ENCODE peak calls at places on chromosomes 3 and 15, in seven cellular contexts. J is SHP77; I is stimulated activated CD8-positive, alpha-beta memory T cell treated with anti-CD3 and anti-CD28 coated beads, Interleukin-15, amount 100 ng/mL, for 48 hours; F is LoVo; B is kidney; Q is cardiac fibroblast; V is stomach. Y is an unnamed sample.

GRCh38 chr15:84081391-84082168 is 154.0 kb upstream of the GOLGA6L4 start:
- DNase-seq in Q (no peak), J (no peak), I (no peak), V (no peak), F (no peak), B (no peak), Y (peak)

GRCh38 chr3:121545049-121545563 is 682 bp downstream of the POLQ start:
- DNase-seq in F (no peak), Q (no peak), B (no peak), J (no peak), V (no peak), I (no peak), Y (no peak)

GRCh38 chr15:77033729-77034619 is 36.9 kb downstream of the TSPAN3 start:
- DNase-seq in J (no peak), I (no peak), V (peak), B (peak), Q (no peak), F (no peak), Y (no peak)

GRCh38 chr3:38493019-38493418 is 3.1 kb upstream of the EXOG start:
- DNase-seq in I (no peak), F (no peak), Q (peak), V (no peak), B (no peak), J (no peak), Y (no peak)

GRCh38 chr15:45630958-45631691 is 3.7 kb upstream of the SQOR start:
- DNase-seq in I (no peak), J (no peak), V (no peak), F (peak), Q (peak), B (no peak), Y (peak)

GRCh38 chr15:39180494-39180930 is 400.4 kb upstream of the THBS1 start:
- DNase-seq in J (no peak), Q (peak), B (no peak), I (no peak), V (no peak), F (no peak), Y (no peak)

GRCh38 chr15:80596521-80596976 is 98.6 kb upstream of the ABHD17C start:
- DNase-seq in J (no peak), V (peak), F (peak), B (no peak), I (no peak), Q (no peak), Y (peak)

GRCh38 chr3:23203651-23204111 is 554 bp downstream of the UBE2E2 start:
- DNase-seq in J (no peak), F (peak), I (no peak), Q (peak), B (peak), V (no peak), Y (no peak)

GRCh38 chr3:114454592-114455251 is 160.9 kb downstream of the TIGIT start:
- DNase-seq in F (no peak), Q (peak), V (no peak), J (no peak), B (no peak), I (no peak), Y (peak)

GRCh38 chr3:63877737-63878393 is 14.2 kb downstream of the ATXN7 start:
- DNase-seq in Q (peak), V (no peak), J (no peak), F (no peak), B (no peak), I (no peak), Y (no peak)